ENCODE peak calls at places on chromosomes 3 and 15, in ten cellular contexts. R, G, A, N, X, O, K, J, C and W are unnamed samples.

GRCh38 chr3:80606073-80606472 is 838.3 kb upstream of the ROBO1 start:
- DNase-seq in R (no peak), G (no peak), A (no peak), N (no peak), X (no peak), O (no peak), K (no peak), J (no peak), C (no peak), W (no peak)

GRCh38 chr3:52004906-52005395 is 9.3 kb upstream of the RPL29 start:
- DNase-seq in R (no peak), G (no peak), A (no peak), N (no peak), X (no peak), O (no peak), K (no peak), J (no peak), C (no peak), W (no peak)

GRCh38 chr15:36996538-36997181 is 103.7 kb downstream of the MEIS2 start:
- DNase-seq in R (no peak), G (no peak), A (no peak), N (no peak), X (no peak), O (no peak), K (no peak), J (no peak), C (no peak), W (no peak)

GRCh38 chr3:38658886-38659285 is 9.4 kb upstream of the SCN5A start:
- DNase-seq in R (no peak), G (no peak), A (no peak), N (no peak), X (no peak), O (no peak), K (no peak), J (no peak), C (no peak), W (no peak)

GRCh38 chr3:192299921-192300320 is 427.4 kb downstream of the FGF12 start:
- DNase-seq in R (no peak), G (no peak), A (no peak), N (no peak), X (no peak), O (no peak), K (no peak), J (no peak), C (no peak), W (no peak)

GRCh38 chr3:57298041-57298440 is 5.6 kb upstream of the ASB14 start:
- DNase-seq in R (peak), G (no peak), A (no peak), N (peak), X (no peak), O (no peak), K (no peak), J (no peak), C (no peak), W (no peak)

GRCh38 chr3:39191103-39191502 is 1.3 kb downstream of the XIRP1 start:
- DNase-seq in R (no peak), G (no peak), A (no peak), N (no peak), X (no peak), O (no peak), K (no peak), J (no peak), C (no peak), W (no peak)

GRCh38 chr3:188950006-188950405 is 221.8 kb upstream of the TPRG1 start:
- DNase-seq in R (no peak), G (no peak), A (no peak), N (no peak), X (no peak), O (no peak), K (no peak), J (no peak), C (no peak), W (no peak)

GRCh38 chr3:108301695-108302404 is 5.5 kb downstream of the HHLA2 start:
- DNase-seq in R (peak), G (no peak), A (no peak), N (no peak), X (no peak), O (no peak), K (no peak), J (no peak), C (no peak), W (no peak)

GRCh38 chr15:48774484-48774883 is 36.4 kb downstream of the CEP152 start:
- DNase-seq in R (peak), G (no peak), A (no peak), N (no peak), X (no peak), O (no peak), K (no peak), J (no peak), C (no peak), W (no peak)

GRCh38 chr3:105118905-105119304 is 247.8 kb upstream of the ALCAM start:
- DNase-seq in R (peak), G (no peak), A (no peak), N (no peak), X (no peak), O (no peak), K (no peak), J (no peak), C (no peak), W (no peak)

GRCh38 chr3:10023587-10024310 is 2.5 kb upstream of the FANCD2 start:
- DNase-seq in R (peak), G (no peak), A (no peak), N (no peak), X (no peak), O (no peak), K (no peak), J (no peak), C (no peak), W (no peak)

GRCh38 chr3:139718415-139718814 is 40.6 kb upstream of the NMNAT3 start:
- DNase-seq in R (peak), G (no peak), A (no peak), N (no peak), X (peak), O (no peak), K (no peak), J (no peak), C (no peak), W (no peak)

GRCh38 chr3:39752751-39753150 is 56.7 kb upstream of the MYRIP start:
- DNase-seq in R (no peak), G (no peak), A (no peak), N (no peak), X (no peak), O (no peak), K (no peak), J (no peak), C (no peak), W (no peak)

GRCh38 chr15:64070965-64071851 is 22.4 kb downstream of the CIAO2A start:
- DNase-seq in R (peak), G (peak), A (no peak), N (no peak), X (no peak), O (no peak), K (no peak), J (no peak), C (no peak), W (no peak)

GRCh38 chr15:91891788-91892187 is 38.3 kb downstream of the SLCO3A1 start:
- DNase-seq in R (no peak), G (no peak), A (no peak), N (no peak), X (no peak), O (peak), K (no peak), J (no peak), C (no peak), W (no peak)

GRCh38 chr3:41652931-41653330 is 309.0 kb downstream of the ULK4 start:
- DNase-seq in R (peak), G (no peak), A (no peak), N (no peak), X (no peak), O (no peak), K (no peak), J (no peak), C (no peak), W (no peak)

GRCh38 chr3:80052271-80052670 is 284.5 kb upstream of the ROBO1 start:
- DNase-seq in R (no peak), G (no peak), A (no peak), N (no peak), X (no peak), O (peak), K (no peak), J (no peak), C (no peak), W (no peak)

GRCh38 chr15:82812994-82813393 is 3.6 kb downstream of the WHAMM start:
- DNase-seq in R (no peak), G (no peak), A (no peak), N (no peak), X (no peak), O (no peak), K (no peak), J (no peak), C (no peak), W (no peak)

GRCh38 chr3:124843068-124843467 is 44.1 kb downstream of the ITGB5 start:
- DNase-seq in R (no peak), G (no peak), A (no peak), N (no peak), X (no peak), O (no peak), K (no peak), J (no peak), C (no peak), W (no peak)

GRCh38 chr3:66276705-66277274 is 56.0 kb downstream of the SLC25A26 start:
- DNase-seq in R (peak), G (peak), A (no peak), N (peak), X (peak), O (peak), K (peak), J (peak), C (no peak), W (no peak)

GRCh38 chr15:91051248-91051647 is 28.9 kb upstream of the VPS33B start:
- DNase-seq in R (no peak), G (no peak), A (no peak), N (no peak), X (no peak), O (no peak), K (no peak), J (no peak), C (no peak), W (no peak)

GRCh38 chr3:181712505-181713299 is 977 bp downstream of the SOX2 start:
- DNase-seq in R (no peak), G (no peak), A (no peak), N (no peak), X (peak), O (peak), K (no peak), J (no peak), C (no peak), W (peak)

GRCh38 chr3:129758921-129759320 is 134.6 kb downstream of the TMCC1 start:
- DNase-seq in R (no peak), G (no peak), A (no peak), N (no peak), X (no peak), O (no peak), K (no peak), J (no peak), C (no peak), W (no peak)

GRCh38 chr3:136457793-136458192 is 207.7 kb downstream of the PCCB start:
- DNase-seq in R (no peak), G (no peak), A (no peak), N (no peak), X (no peak), O (no peak), K (no peak), J (no peak), C (no peak), W (no peak)

GRCh38 chr3:120192159-120192558 is 92.9 kb downstream of the GPR156 start:
- DNase-seq in R (peak), G (no peak), A (no peak), N (no peak), X (no peak), O (no peak), K (no peak), J (no peak), C (no peak), W (no peak)

GRCh38 chr3:184450542-184450941 is 70.7 kb downstream of the CHRD start:
- DNase-seq in R (no peak), G (no peak), A (no peak), N (no peak), X (no peak), O (no peak), K (no peak), J (no peak), C (no peak), W (no peak)